ENCODE peak calls at places on chromosomes 6 and 20, in five cellular contexts. Y, A, K, P and C are unnamed samples.

GRCh38 chr20:9140172-9140760 is 71.4 kb downstream of the PLCB4 start:
- DNase-seq in A (no peak), P (no peak), Y (no peak), K (no peak), C (no peak)

GRCh38 chr6:42279966-42280629 is 62.4 kb upstream of the MRPS10 start:
- DNase-seq in K (peak; percentile 20), P (no peak), Y (no peak), A (no peak), C (no peak)

GRCh38 chr6:37650071-37650481 is 47.6 kb downstream of the MDGA1 start:
- DNase-seq in A (no peak), K (no peak), Y (peak; percentile 65), P (no peak), C (no peak)

GRCh38 chr6:52994789-52995078 is 350 bp downstream of the GSTA4 start:
- DNase-seq in P (peak; percentile 34), K (no peak), Y (peak; percentile 69), A (peak; percentile 59), C (no peak)

GRCh38 chr20:62754991-62755356 is 41.3 kb upstream of the MRGBP start:
- DNase-seq in A (no peak), Y (no peak), K (no peak), P (no peak), C (no peak)

GRCh38 chr6:137291441-137291840 is 72.3 kb upstream of the IFNGR1 start:
- DNase-seq in P (peak; percentile 42), Y (no peak), K (peak; percentile 35), A (no peak), C (no peak)

GRCh38 chr20:57896017-57896416 is 186.2 kb upstream of the PMEPA1 start:
- DNase-seq in A (no peak), Y (no peak), P (no peak), K (no peak), C (no peak)

GRCh38 chr6:164523060-164523459 is 786.3 kb downstream of the C6orf118 start:
- DNase-seq in P (no peak), Y (no peak), A (no peak), K (no peak), C (no peak)

GRCh38 chr6:107823047-107823557 is 1.0 kb downstream of the SCML4 start:
- DNase-seq in P (no peak), Y (no peak), K (no peak), A (no peak), C (no peak)

GRCh38 chr6:106591111-106591825 is 38.0 kb downstream of the RTN4IP1 start:
- DNase-seq in A (no peak), K (peak; percentile 62), Y (no peak), P (no peak), C (no peak)

GRCh38 chr6:157263146-157263545 is 60.2 kb downstream of the TMEM242 start:
- DNase-seq in P (no peak), K (no peak), A (no peak), Y (no peak), C (no peak)

GRCh38 chr20:14049111-14049510 is 53.8 kb downstream of the MACROD2 start:
- DNase-seq in A (no peak), Y (no peak), P (no peak), K (no peak), C (no peak)

GRCh38 chr20:11376998-11377397 is 540.7 kb upstream of the BTBD3 start:
- DNase-seq in A (no peak), P (no peak), Y (no peak), K (peak; percentile 94), C (no peak)

GRCh38 chr20:33423141-33423834 is 20.3 kb downstream of the SNTA1 start:
- DNase-seq in K (peak; percentile 38), Y (no peak), P (peak; percentile 37), A (no peak), C (no peak)

GRCh38 chr20:17629025-17629424 is 53.0 kb downstream of the RRBP1 start:
- DNase-seq in A (no peak), P (no peak), Y (peak; percentile 8), K (no peak), C (no peak)

GRCh38 chr20:48623176-48623905 is 204.5 kb downstream of the PREX1 start:
- DNase-seq in Y (no peak), K (no peak), P (no peak), A (no peak), C (no peak)

GRCh38 chr6:27205375-27206278 is 41.9 kb upstream of the PRSS16 start:
- DNase-seq in A (no peak), K (peak; percentile 64), Y (no peak), P (no peak), C (no peak)

GRCh38 chr6:113821445-113821844 is 35.7 kb upstream of the MARCKS start:
- DNase-seq in A (no peak), Y (no peak), K (no peak), P (no peak), C (no peak)

GRCh38 chr20:59428006-59428405 is 127.6 kb downstream of the EDN3 start:
- DNase-seq in P (no peak), A (no peak), Y (no peak), K (no peak), C (no peak)

GRCh38 chr20:3563548-3564177 is 92.8 kb downstream of the ATRN start:
- DNase-seq in Y (no peak), P (no peak), K (peak; percentile 58), A (no peak), C (no peak)

GRCh38 chr20:31474097-31474436 is 860 bp downstream of the DEFB124 start:
- DNase-seq in K (no peak), A (no peak), P (no peak), Y (no peak), C (no peak)

GRCh38 chr6:158852312-158853071 is 33.3 kb upstream of the EZR start:
- DNase-seq in K (no peak), P (no peak), A (no peak), Y (no peak), C (no peak)

GRCh38 chr20:20593447-20594170 is 118.8 kb downstream of the RALGAPA2 start:
- DNase-seq in K (peak; percentile 51), P (no peak), Y (peak; percentile 85), A (peak; percentile 42), C (no peak)

GRCh38 chr20:7926767-7927166 is 13.5 kb downstream of the HAO1 start:
- DNase-seq in Y (no peak), K (peak; percentile 39), A (no peak), P (no peak), C (no peak)

GRCh38 chr6:150417899-150418824 is 49.4 kb downstream of the IYD start:
- DNase-seq in P (peak; percentile 27), A (no peak), Y (no peak), K (peak; percentile 69), C (peak; percentile 45)

GRCh38 chr6:108165714-108166663 is at the start of gene NR2E1:
- DNase-seq in K (no peak), Y (no peak), P (no peak), A (no peak), C (no peak)

GRCh38 chr20:34420146-34420545 is 57.1 kb downstream of the ITCH start:
- DNase-seq in K (no peak), P (no peak), Y (no peak), A (no peak), C (no peak)

GRCh38 chr20:5991623-5992441 is 41.4 kb downstream of the MCM8 start:
- DNase-seq in A (no peak), Y (no peak), K (peak; percentile 50), P (no peak), C (no peak)